ENCODE peak calls at places on chromosomes 12 and 14, in nine cellular contexts. D, K, Y, B, P, E, R, G and Z are unnamed samples.

GRCh38 chr14:69657961-69658360 is 46.6 kb downstream of the SUSD6 start:
- DNase-seq in D (no peak), K (no peak), Y (peak; percentile 72), B (peak; percentile 56), P (no peak), E (peak; percentile 80), R (peak; percentile 84), G (no peak), Z (no peak)

GRCh38 chr14:41973178-41973577 is 366.5 kb downstream of the LRFN5 start:
- DNase-seq in D (no peak), K (no peak), Y (no peak), B (no peak), P (no peak), E (no peak), R (no peak), G (no peak), Z (no peak)

GRCh38 chr12:106446429-106447092 is 89.0 kb downstream of the POLR3B start:
- DNase-seq in D (no peak), K (no peak), Y (no peak), B (no peak), P (no peak), E (no peak), R (no peak), G (no peak), Z (no peak)

GRCh38 chr12:26065451-26065850 is 59.4 kb downstream of the BHLHE41 start:
- DNase-seq in D (no peak), K (no peak), Y (no peak), B (no peak), P (no peak), E (no peak), R (no peak), G (no peak), Z (no peak)

GRCh38 chr12:1013618-1014489 is 22.8 kb downstream of the ERC1 start:
- DNase-seq in D (no peak), K (no peak), Y (no peak), B (no peak), P (no peak), E (peak; percentile 82), R (no peak), G (no peak), Z (no peak)

GRCh38 chr12:2824541-2824940 is 10.3 kb downstream of the NRIP2 start:
- DNase-seq in D (no peak), K (no peak), Y (no peak), B (no peak), P (no peak), E (no peak), R (no peak), G (no peak), Z (no peak)

GRCh38 chr12:109607618-109608017 is 34.0 kb downstream of the MVK start:
- DNase-seq in D (no peak), K (no peak), Y (no peak), B (no peak), P (no peak), E (no peak), R (no peak), G (no peak), Z (no peak)

GRCh38 chr12:120388711-120389431 is 19.9 kb upstream of the MSI1 start:
- DNase-seq in D (no peak), K (no peak), Y (no peak), B (peak; percentile 96), P (no peak), E (no peak), R (peak; percentile 32), G (no peak), Z (no peak)

GRCh38 chr12:84131076-84131475 is 781.5 kb downstream of the SLC6A15 start:
- DNase-seq in D (no peak), K (no peak), Y (no peak), B (no peak), P (no peak), E (peak; percentile 41), R (no peak), G (no peak), Z (no peak)

GRCh38 chr12:84480803-84481202 is 431.8 kb downstream of the SLC6A15 start:
- DNase-seq in D (no peak), K (no peak), Y (no peak), B (no peak), P (no peak), E (no peak), R (no peak), G (no peak), Z (no peak)

GRCh38 chr14:62168564-62169155 is 406.4 kb downstream of the SNAPC1 start:
- DNase-seq in D (no peak), K (no peak), Y (no peak), B (peak; percentile 29), P (no peak), E (peak; percentile 9), R (no peak), G (no peak), Z (no peak)

GRCh38 chr14:96781371-96781770 is 15.8 kb upstream of the VRK1 start:
- DNase-seq in D (no peak), K (no peak), Y (no peak), B (no peak), P (no peak), E (no peak), R (no peak), G (no peak), Z (no peak)

GRCh38 chr12:65808580-65808979 is 15.7 kb upstream of the HMGA2 start:
- DNase-seq in D (no peak), K (no peak), Y (no peak), B (no peak), P (no peak), E (no peak), R (no peak), G (no peak), Z (no peak)

GRCh38 chr14:70771781-70772212 is 37.5 kb downstream of the MAP3K9 start:
- DNase-seq in D (no peak), K (no peak), Y (no peak), B (peak; percentile 31), P (peak; percentile 19), E (no peak), R (no peak), G (no peak), Z (no peak)

DNA sequence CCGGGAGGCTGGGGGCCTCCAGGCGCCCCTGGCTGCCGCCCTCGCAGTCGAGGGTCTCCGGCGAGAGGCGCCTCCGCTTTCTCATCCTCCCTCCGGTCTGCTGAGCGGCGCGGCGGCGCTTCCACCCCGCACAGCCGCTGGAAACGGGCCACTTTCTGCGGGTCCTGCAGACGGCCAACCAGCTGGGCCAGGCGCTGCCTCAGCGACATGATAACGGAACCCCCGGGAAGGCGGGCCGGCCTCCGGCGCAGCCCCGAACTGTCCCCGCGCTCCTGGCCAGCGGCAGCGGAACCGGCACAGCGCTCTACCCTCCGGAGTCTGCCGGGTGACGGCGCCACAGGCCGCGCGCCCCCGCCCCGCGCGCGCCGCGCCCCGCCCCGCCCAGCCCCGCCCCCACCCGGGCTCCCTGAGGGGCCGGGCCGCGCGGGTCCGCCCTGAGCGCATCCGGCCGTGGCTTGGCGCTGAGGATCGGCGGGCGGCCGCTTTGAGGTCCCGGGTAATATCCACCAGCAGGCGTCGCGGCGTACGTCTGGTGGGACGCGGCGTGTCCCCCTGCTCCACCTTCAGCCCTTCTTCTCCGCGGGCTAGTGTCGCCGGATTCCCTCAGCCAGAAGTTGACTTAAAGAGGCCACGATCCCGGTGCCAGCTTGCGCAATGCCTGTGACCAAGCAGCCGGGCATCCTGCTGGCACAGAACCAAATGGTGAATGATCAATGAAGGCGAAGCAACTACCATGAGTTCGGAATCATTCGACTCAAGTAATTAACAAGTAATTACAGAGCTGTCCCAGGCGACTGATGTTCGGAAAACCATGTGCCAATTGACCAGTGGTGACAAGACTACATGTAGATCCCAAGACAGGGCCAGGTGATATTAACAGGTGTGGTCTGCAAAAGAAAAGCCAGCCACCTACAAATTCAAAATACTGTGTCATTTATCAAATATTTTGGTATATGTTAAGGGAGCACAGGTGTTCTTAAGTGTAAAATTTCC is at the start of gene SGPP1:
- DNase-seq in D (peak; percentile 98), K (peak; percentile 82), Y (peak; percentile 75), B (peak; percentile 74), P (peak; percentile 77), E (peak; percentile 63), R (peak; percentile 93), G (peak; percentile 80), Z (peak; percentile 85)
- TF ChIP-seq CTCF in D (peak; percentile 49), K (no peak), Y (peak; percentile 36), B (peak; percentile 44), P (peak; percentile 39), E (peak; percentile 40), R (peak; percentile 9), G (peak; percentile 17), Z (no peak)

GRCh38 chr12:132461526-132461925 is 28.4 kb upstream of the FBRSL1 start:
- DNase-seq in D (no peak), K (no peak), Y (no peak), B (no peak), P (no peak), E (no peak), R (peak; percentile 47), G (no peak), Z (no peak)

GRCh38 chr12:132459270-132459669 is 30.7 kb upstream of the FBRSL1 start:
- DNase-seq in D (no peak), K (no peak), Y (no peak), B (no peak), P (no peak), E (no peak), R (no peak), G (no peak), Z (no peak)

GRCh38 chr12:132458441-132459225 is 31.3 kb upstream of the FBRSL1 start:
- DNase-seq in D (no peak), K (no peak), Y (no peak), B (no peak), P (no peak), E (no peak), R (peak; percentile 56), G (no peak), Z (no peak)

GRCh38 chr12:132462778-132463177 is 27.2 kb upstream of the FBRSL1 start:
- DNase-seq in D (no peak), K (no peak), Y (no peak), B (no peak), P (no peak), E (no peak), R (peak; percentile 12), G (no peak), Z (no peak)

DNA sequence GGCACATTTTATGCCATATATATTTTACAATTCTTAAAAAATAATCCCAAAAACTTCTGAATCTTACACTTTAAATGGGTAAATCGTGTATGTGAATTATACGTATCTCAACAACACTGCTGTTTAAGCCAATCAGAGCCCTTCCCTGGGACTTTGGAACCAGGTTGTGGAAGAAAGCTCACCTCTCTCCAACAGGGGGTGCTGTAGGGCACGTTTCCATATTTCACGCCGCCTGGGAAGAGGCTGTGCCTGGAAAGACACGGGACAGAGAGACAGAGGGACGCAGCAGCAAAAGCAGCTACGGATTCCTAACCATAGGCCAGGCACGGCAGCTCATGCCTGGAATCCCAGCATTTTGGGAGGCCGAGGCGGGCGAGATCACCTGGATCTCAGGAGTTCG is 29.4 kb upstream of the FBRSL1 start:
- DNase-seq in D (no peak), K (no peak), Y (no peak), B (peak; percentile 83), P (peak; percentile 43), E (no peak), R (peak; percentile 32), G (no peak), Z (peak; percentile 40)
- TF ChIP-seq CTCF in D (no peak), K (no peak), Y (no peak), B (peak; percentile 90), P (peak; percentile 61), E (no peak), R (no peak), G (no peak), Z (peak; percentile 64)

GRCh38 chr14:106129274-106129673 is 602.9 kb downstream of the TMEM121 start:
- DNase-seq in D (no peak), K (no peak), Y (no peak), B (no peak), P (no peak), E (no peak), R (no peak), G (no peak), Z (peak; percentile 73)
- TF ChIP-seq CTCF in D (peak; percentile 22), K (no peak), Y (no peak), B (no peak), P (no peak), E (no peak), R (no peak), G (no peak), Z (peak; percentile 28)

GRCh38 chr12:53048033-53048779 is 1.7 kb upstream of the TNS2 start:
- DNase-seq in D (no peak), K (no peak), Y (no peak), B (peak; percentile 47), P (peak; percentile 23), E (no peak), R (peak; percentile 92), G (peak; percentile 67), Z (no peak)
- TF ChIP-seq CTCF in D (no peak), K (no peak), Y (peak; percentile 27), B (peak; percentile 42), P (no peak), E (no peak), R (no peak), G (peak; percentile 15), Z (no peak)